ENCODE peak calls at places on chromosomes 16 and 17, in five cellular contexts. G is transverse colon; U is CD8-positive, alpha-beta T cell; X is esophagus muscularis mucosa; A is upper lobe of left lung. M is an unnamed sample. For H3K27me3, the result is how much of the 10 kb centered on the place peaks cover.

GRCh38 chr16:83418565-83418964 is 389.2 kb upstream of the HSBP1 start:
- DNase-seq in U (no peak), X (peak), A (no peak), G (no peak), M (no peak)

GRCh38 chr17:42548993-42549755 is 3.5 kb upstream of the HSD17B1 start:
- DNase-seq in G (no peak), U (no peak), X (no peak), A (no peak), M (no peak)

GRCh38 chr17:51391992-51392654 is 131.8 kb downstream of the UTP18 start:
- DNase-seq in A (no peak), X (no peak), U (no peak), G (no peak), M (no peak)

GRCh38 chr16:46947900-46948547 is 25.4 kb downstream of the DNAJA2 start:
- DNase-seq in A (no peak), X (no peak), G (no peak), U (no peak), M (peak)

GRCh38 chr17:64081802-64082799 is 47.8 kb downstream of the ERN1 start:
- DNase-seq in A (peak), G (peak), U (peak), X (no peak), M (peak)

GRCh38 chr16:20874088-20874581 is 26.0 kb downstream of the DCUN1D3 start:
- DNase-seq in X (no peak), A (no peak), U (no peak), G (no peak), M (no peak)

GRCh38 chr16:85137323-85138072 is 25.2 kb upstream of the CIBAR2 start:
- DNase-seq in G (peak), A (peak), U (peak), X (peak), M (no peak)

GRCh38 chr16:50781043-50781442 is 39.2 kb downstream of the CYLD start:
- DNase-seq in X (no peak), U (no peak), G (no peak), A (no peak), M (no peak)

GRCh38 chr17:22286337-22287041 is 594.2 kb downstream of the KCNJ18 start:
- DNase-seq in U (no peak), G (no peak), A (no peak), X (peak), M (no peak)

GRCh38 chr17:15220785-15221184 is 44.3 kb downstream of the PMP22 start:
- DNase-seq in G (no peak), U (no peak), X (no peak), A (no peak), M (no peak)

GRCh38 chr17:12438212-12438611 is 227.5 kb upstream of the MYOCD start:
- DNase-seq in U (no peak), G (no peak), X (no peak), A (no peak), M (no peak)

GRCh38 chr17:61395983-61396585 is 3.6 kb upstream of the TBX2 start:
- DNase-seq in U (no peak), X (no peak), A (no peak), G (no peak), M (no peak)

GRCh38 chr16:3876695-3877094 is 3.8 kb downstream of the CREBBP start:
- DNase-seq in U (no peak), G (no peak), A (no peak), X (no peak), M (no peak)

GRCh38 chr16:8828541-8829165 is 31.0 kb downstream of the PMM2 start:
- DNase-seq in X (no peak), G (no peak), U (no peak), A (no peak), M (no peak)

GRCh38 chr17:64025732-64026294 is 5.4 kb upstream of the ICAM2 start:
- DNase-seq in X (no peak), G (peak), U (peak), A (peak), M (peak)

GRCh38 chr17:2808367-2809335 is 12.4 kb downstream of the RAP1GAP2 start:
- DNase-seq in X (no peak), G (no peak), A (no peak), U (no peak), M (no peak)

GRCh38 chr17:65228734-65229390 is 91.7 kb downstream of the RGS9 start:
- DNase-seq in G (no peak), U (peak), A (peak), X (no peak), M (peak)

DNA sequence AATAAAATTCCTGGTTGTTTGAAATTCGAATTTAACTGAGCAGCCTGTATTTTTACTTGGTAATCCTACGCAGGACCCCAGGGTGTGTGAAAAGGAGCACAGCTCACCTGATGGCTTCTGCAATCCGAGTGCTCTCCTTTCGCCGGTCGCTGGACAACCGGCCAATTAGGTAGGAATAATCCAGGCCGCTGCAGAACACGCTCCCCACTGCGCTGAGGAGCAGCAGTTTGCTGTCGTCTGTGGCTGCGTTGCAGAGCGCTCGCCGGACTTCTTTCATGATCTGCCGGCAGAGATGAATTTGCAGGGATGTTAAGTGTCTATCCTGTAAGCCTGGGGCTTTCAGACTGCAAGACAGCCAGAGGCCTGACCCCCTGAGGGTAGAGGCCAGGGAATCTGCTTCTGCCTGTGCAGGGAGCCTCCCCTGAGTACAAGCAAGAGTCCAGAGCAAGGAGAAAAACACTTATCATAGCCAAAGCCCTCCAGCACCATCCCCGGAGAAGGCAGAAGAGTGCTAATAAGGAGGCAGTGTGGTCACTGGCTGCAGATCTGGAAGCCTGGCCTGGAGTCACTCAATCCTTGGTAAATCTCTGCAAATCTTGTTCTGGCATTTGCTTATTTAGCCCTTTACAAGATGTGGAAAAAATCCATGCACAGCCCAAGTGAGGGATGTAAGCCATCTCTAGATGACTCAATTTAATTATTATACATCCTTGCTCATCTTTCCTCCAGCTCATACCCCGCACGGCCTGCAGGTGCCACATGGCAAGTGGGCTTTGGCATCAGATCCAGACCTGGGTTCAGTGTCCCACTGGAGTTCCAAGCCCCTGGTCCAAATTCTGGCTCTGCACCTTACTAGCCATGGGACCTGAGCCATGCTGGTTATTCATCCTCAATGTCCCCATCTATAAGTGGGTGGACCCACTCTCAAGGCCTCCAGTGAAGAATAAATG is 80.1 kb downstream of the DYNLRB2 start:
- DNase-seq in A (no peak), U (no peak), X (peak), G (no peak), M (no peak)
- H3K27me3 ChIP-seq in A (under half), U (under half), X (under half), G (under half), M (under half)

GRCh38 chr16:31298958-31299357 is 39.2 kb downstream of the ITGAM start:
- DNase-seq in X (no peak), U (no peak), G (no peak), A (no peak), M (no peak)
- TF ChIP-seq CTCF in X (no peak), U (no peak), G (no peak), A (no peak), M (peak)

GRCh38 chr17:79188048-79188447 is 113.4 kb downstream of the ENGASE start:
- DNase-seq in X (no peak), G (no peak), U (no peak), A (no peak), M (no peak)
- H3K27me3 ChIP-seq in X (under half), G (half or more), U (under half), A (under half), M (under half)

GRCh38 chr17:37064166-37064565 is 115.4 kb downstream of the AATF start:
- DNase-seq in A (no peak), U (no peak), G (no peak), X (no peak), M (no peak)
- TF ChIP-seq CTCF in A (no peak), U (no peak), G (no peak), X (no peak), M (no peak)

DNA sequence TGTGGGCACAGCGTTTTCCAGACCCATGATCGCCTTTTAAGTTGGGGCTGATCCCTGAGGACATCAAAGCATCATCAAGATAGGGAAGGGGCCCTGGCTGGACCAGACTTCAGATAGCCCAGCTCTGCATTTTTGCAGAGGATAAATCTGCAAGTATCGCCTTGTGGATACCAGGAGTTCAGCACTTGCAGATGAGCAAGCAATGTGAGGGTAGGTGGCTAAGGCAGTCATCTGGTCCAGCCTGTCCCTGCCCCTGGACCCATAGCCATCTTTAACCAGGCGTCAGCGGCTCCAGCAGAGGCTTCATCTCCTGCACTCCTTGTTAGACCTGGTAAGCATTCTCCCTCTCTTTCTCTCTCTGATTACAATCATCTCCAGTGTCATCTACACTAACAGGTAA is 9.0 kb upstream of the MRPS23 start:
- DNase-seq in X (no peak), A (no peak), U (no peak), G (no peak), M (no peak)
- H3K27me3 ChIP-seq in X (under half), A (under half), U (under half), G (under half), M (under half)

GRCh38 chr16:88634994-88635670 is 3.2 kb upstream of the IL17C start:
- DNase-seq in A (no peak), U (no peak), X (no peak), G (no peak), M (no peak)
- TF ChIP-seq CTCF in A (no peak), U (no peak), X (no peak), G (no peak), M (peak)

M was measured in GM06990.